ENCODE peak calls at places on chromosomes 12 and 14, in six cellular contexts. X, B, U, D, N and E are unnamed samples.

GRCh38 chr12:131756441-131756840 is 45.6 kb downstream of the SFSWAP start:
- DNase-seq in U (no peak), D (no peak), X (no peak), B (no peak), N (peak), E (no peak)

GRCh38 chr14:51552768-51553426 is 98.8 kb upstream of the FRMD6 start:
- DNase-seq in X (no peak), U (no peak), B (no peak), N (no peak), D (no peak), E (no peak)

GRCh38 chr14:89665262-89665661 is 248.2 kb upstream of the FOXN3 start:
- DNase-seq in X (no peak), D (no peak), U (no peak), N (no peak), B (no peak), E (no peak)

GRCh38 chr12:12273291-12273957 is 6.6 kb upstream of the LRP6 start:
- DNase-seq in U (no peak), N (no peak), D (peak), X (no peak), B (no peak), E (no peak)

GRCh38 chr14:30312214-30312613 is 246.7 kb upstream of the G2E3 start:
- DNase-seq in N (no peak), D (no peak), B (no peak), U (no peak), X (no peak), E (no peak)

GRCh38 chr14:49970474-49971147 is 77.7 kb downstream of the ARF6 start:
- DNase-seq in X (no peak), U (no peak), B (no peak), N (no peak), D (no peak), E (no peak)

GRCh38 chr12:53968214-53969127 is 4.5 kb upstream of the HOXC11 start:
- DNase-seq in N (peak), X (no peak), B (no peak), U (no peak), D (no peak), E (no peak)

GRCh38 chr12:110107369-110108281 is 16.5 kb upstream of the IFT81 start:
- DNase-seq in D (peak), N (peak), U (no peak), B (no peak), X (no peak), E (no peak)